ENCODE peak calls at places on chromosomes 5 and 9, in four cellular contexts. M is Right ventricle myocardium superior, F is skeletal muscle cell, Z is NCI-H1694. S is an unnamed sample.

GRCh38 chr5:158770506-158770905 is 329.2 kb downstream of the EBF1 start:
- DNase-seq in F (no peak), M (no peak), Z (no peak), S (no peak)

GRCh38 chr9:87123830-87124229 is 176.5 kb upstream of the GAS1 start:
- DNase-seq in F (no peak), M (no peak), Z (no peak), S (no peak)

GRCh38 chr5:146890733-146891440 is 12.3 kb upstream of the PPP2R2B start:
- DNase-seq in Z (no peak), M (no peak), F (no peak), S (no peak)

GRCh38 chr5:124692324-124692723 is 54.1 kb downstream of the ZNF608 start:
- DNase-seq in Z (no peak), F (peak), M (no peak), S (no peak)

GRCh38 chr5:40669606-40670005 is 10.1 kb upstream of the PTGER4 start:
- DNase-seq in Z (no peak), F (no peak), M (no peak), S (no peak)

GRCh38 chr9:68522126-68522525 is 18.6 kb downstream of the TMEM252 start:
- DNase-seq in F (no peak), M (no peak), Z (no peak), S (no peak)

GRCh38 chr5:115319007-115319406 is 22.6 kb upstream of the CCDC112 start:
- DNase-seq in M (no peak), F (no peak), Z (no peak), S (no peak)

GRCh38 chr9:125437771-125438221 is 176.2 kb downstream of the GAPVD1 start:
- DNase-seq in Z (no peak), M (peak), F (no peak), S (peak)

GRCh38 chr5:139649082-139649991 is 1.2 kb downstream of the CXXC5 start:
- DNase-seq in F (no peak), M (no peak), Z (no peak), S (peak)

GRCh38 chr5:55480781-55481180 is 54.0 kb downstream of the PLPP1 start:
- DNase-seq in M (no peak), Z (no peak), F (peak), S (no peak)

GRCh38 chr9:2493106-2493505 is 128.5 kb upstream of the VLDLR start:
- DNase-seq in M (no peak), F (peak), Z (no peak), S (no peak)

GRCh38 chr5:181203842-181204560 is 995 bp downstream of the TRIM7 start:
- DNase-seq in Z (no peak), F (no peak), M (peak), S (peak)

GRCh38 chr9:125433461-125434001 is 171.9 kb downstream of the GAPVD1 start:
- DNase-seq in F (no peak), Z (no peak), M (peak), S (peak)

GRCh38 chr5:75716715-75717081 is 539 bp downstream of the POC5 start:
- DNase-seq in Z (no peak), M (no peak), F (no peak), S (no peak)

GRCh38 chr9:109584205-109584604 is 86.1 kb upstream of the PTPN3 start:
- DNase-seq in F (no peak), Z (no peak), M (no peak), S (no peak)

GRCh38 chr5:159099049-159099760 is 511 bp downstream of the EBF1 start:
- DNase-seq in F (no peak), M (peak), Z (no peak), S (peak)

GRCh38 chr5:138503487-138504270 is 38.4 kb downstream of the EGR1 start:
- DNase-seq in F (peak), Z (peak), M (no peak), S (no peak)